ENCODE peak calls at places on chromosome 2, in five cellular contexts. F is neuronal stem cell, Q is IMR-90, E is mesenchymal stem cell, P is H9. H is an unnamed sample.

GRCh38 chr2:109528811-109529501 is 84.8 kb downstream of the SEPTIN10 start:
- DNase-seq in F (no peak), Q (no peak), E (no peak), P (peak; percentile 17), H (no peak)

GRCh38 chr2:29742641-29743040 is 178.7 kb downstream of the ALK start:
- DNase-seq in F (no peak), Q (no peak), E (no peak), P (no peak), H (no peak)

GRCh38 chr2:11665028-11665427 is 5.0 kb downstream of the NTSR2 start:
- DNase-seq in F (no peak), Q (no peak), E (no peak), P (no peak), H (no peak)

GRCh38 chr2:212667751-212668316 is 129.2 kb upstream of the ERBB4 start:
- DNase-seq in F (no peak), Q (no peak), E (no peak), P (no peak), H (no peak)

GRCh38 chr2:70118798-70119454 is 31.6 kb downstream of the PCBP1 start:
- DNase-seq in F (no peak), Q (no peak), E (no peak), P (peak; percentile 65), H (peak; percentile 79)

GRCh38 chr2:68411397-68412126 is 46.5 kb downstream of the PLEK start:
- DNase-seq in F (no peak), Q (no peak), E (no peak), P (no peak), H (no peak)

GRCh38 chr2:201151127-201152074 is 31.5 kb upstream of the CASP10 start:
- DNase-seq in F (no peak), Q (peak; percentile 93), E (peak; percentile 92), P (no peak), H (peak; percentile 35)

GRCh38 chr2:96847586-96847985 is 3.8 kb upstream of the ANKRD23 start:
- DNase-seq in F (no peak), Q (no peak), E (no peak), P (peak; percentile 28), H (no peak)

GRCh38 chr2:67451086-67451832 is 54.1 kb downstream of the ETAA1 start:
- DNase-seq in F (no peak), Q (peak; percentile 85), E (peak; percentile 79), P (no peak), H (peak; percentile 13)

GRCh38 chr2:128441341-128442052 is 122.8 kb upstream of the HS6ST1 start:
- DNase-seq in F (no peak), Q (no peak), E (no peak), P (no peak), H (no peak)

GRCh38 chr2:168216351-168217005 is 30.9 kb downstream of the STK39 start:
- DNase-seq in F (no peak), Q (peak; percentile 41), E (no peak), P (no peak), H (no peak)

GRCh38 chr2:120239488-120240287 is 13.0 kb upstream of the RALB start:
- DNase-seq in F (no peak), Q (peak; percentile 82), E (peak; percentile 57), P (peak; percentile 59), H (peak; percentile 36)

GRCh38 chr2:215736653-215737290 is 276.6 kb downstream of the MREG start:
- DNase-seq in F (no peak), Q (peak; percentile 85), E (peak; percentile 76), P (peak; percentile 34), H (peak; percentile 86)

GRCh38 chr2:74438248-74438647 is 3.5 kb downstream of the RTKN start:
- DNase-seq in F (no peak), Q (no peak), E (no peak), P (no peak), H (no peak)

GRCh38 chr2:176171331-176172006 is 14.4 kb downstream of the HOXD3 start:
- DNase-seq in F (no peak), Q (no peak), E (no peak), P (peak; percentile 70), H (peak; percentile 51)

GRCh38 chr2:150484461-150484931 is 3.0 kb downstream of the RND3 start:
- DNase-seq in F (no peak), Q (peak; percentile 42), E (peak; percentile 56), P (no peak), H (no peak)

GRCh38 chr2:62479917-62480316 is 26.1 kb downstream of the TMEM17 start:
- DNase-seq in F (no peak), Q (no peak), E (no peak), P (no peak), H (no peak)

GRCh38 chr2:197378494-197378972 is 56.3 kb downstream of the SF3B1 start:
- DNase-seq in F (peak; percentile 59), Q (peak; percentile 44), E (peak; percentile 49), P (peak; percentile 53), H (peak; percentile 62)

GRCh38 chr2:176126929-176127768 is 2.4 kb upstream of the HOXD8 start:
- DNase-seq in F (peak; percentile 76), Q (peak; percentile 58), E (peak; percentile 48), P (peak; percentile 31), H (no peak)

GRCh38 chr2:104033399-104033798 is 820.5 kb upstream of the POU3F3 start:
- DNase-seq in F (peak; percentile 24), Q (no peak), E (no peak), P (no peak), H (peak; percentile 62)

GRCh38 chr2:217510790-217511291 is 492.0 kb downstream of the TNS1 start:
- DNase-seq in F (peak; percentile 71), Q (peak; percentile 93), E (peak; percentile 83), P (peak; percentile 64), H (peak; percentile 91)

GRCh38 chr2:143480586-143481230 is 351.5 kb downstream of the ARHGAP15 start:
- DNase-seq in F (no peak), Q (no peak), E (no peak), P (no peak), H (no peak)

GRCh38 chr2:109365131-109365530 is 236.1 kb downstream of the SH3RF3 start:
- DNase-seq in F (no peak), Q (no peak), E (no peak), P (peak; percentile 19), H (no peak)

DNA sequence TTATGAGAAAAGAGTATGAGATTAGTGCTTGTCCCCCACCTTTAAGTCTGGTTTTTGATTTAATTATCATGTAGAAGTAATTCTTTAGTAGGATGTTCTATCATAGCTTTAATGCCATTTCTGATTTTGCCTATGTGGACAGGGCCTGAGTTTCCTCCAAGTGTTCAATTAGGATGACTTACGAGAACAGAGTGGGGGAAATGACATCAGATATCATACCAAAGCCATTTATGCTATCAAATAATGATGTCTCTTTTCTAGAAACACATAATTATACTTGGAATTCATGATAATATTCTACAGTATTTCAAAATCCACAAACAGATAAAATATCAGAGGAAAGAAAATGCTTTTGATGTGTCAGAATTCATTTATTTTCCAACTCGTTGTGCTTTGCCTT is 165.8 kb upstream of the SPRED2 start:
- DNase-seq in F (no peak), Q (no peak), E (no peak), P (no peak), H (no peak)
- H3K23ac ChIP-seq in F (no peak overlapping the region), Q (no peak overlapping the region), E (no peak overlapping the region), P (no peak overlapping the region), H (no peak overlapping the region)

DNA sequence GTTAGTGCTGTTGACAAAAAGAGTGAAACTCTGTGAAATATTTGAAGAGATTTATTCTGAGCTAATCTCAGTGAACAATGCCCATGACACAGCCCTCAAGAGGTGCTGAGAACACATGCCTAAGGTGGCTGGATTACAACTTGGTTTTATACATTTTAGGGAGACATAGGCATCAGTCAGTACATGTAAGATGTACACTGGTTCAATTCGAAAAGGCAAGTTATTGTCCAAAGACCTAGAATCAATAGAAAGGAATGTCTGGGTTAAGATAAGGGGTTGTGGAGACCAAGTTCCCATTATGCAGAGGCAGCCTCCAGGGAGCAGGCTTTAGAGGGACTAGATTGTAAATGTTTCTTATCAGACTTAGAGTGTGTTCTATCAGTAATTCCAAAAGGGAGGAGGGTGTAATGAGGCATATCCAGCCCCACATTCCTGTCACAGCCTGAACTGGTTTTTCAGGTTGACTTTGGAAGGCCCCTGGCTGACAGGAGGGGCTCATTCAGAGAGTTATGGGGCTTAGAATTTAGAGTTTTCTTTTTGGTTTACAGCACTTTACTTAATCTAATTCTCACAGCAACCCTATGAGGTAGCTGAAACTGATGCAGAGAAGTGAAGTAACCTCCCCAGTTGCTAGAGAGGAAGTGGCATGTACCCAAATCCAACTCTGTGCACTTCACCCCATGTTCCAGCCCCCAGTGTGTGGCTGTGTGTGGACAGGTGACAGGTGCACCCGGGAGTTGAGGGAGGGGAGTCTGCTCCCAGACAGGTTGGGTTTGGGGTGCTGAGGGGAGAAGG is 28.3 kb upstream of the ASAP2 start:
- DNase-seq in F (no peak), Q (no peak), E (no peak), P (no peak), H (peak; percentile 94)
- H2BK120ac ChIP-seq in F (no peak overlapping the region), Q (peak overlapping the region; percentile 87), E (peak overlapping the region; percentile 9), P (no peak overlapping the region), H (no peak overlapping the region)

DNA sequence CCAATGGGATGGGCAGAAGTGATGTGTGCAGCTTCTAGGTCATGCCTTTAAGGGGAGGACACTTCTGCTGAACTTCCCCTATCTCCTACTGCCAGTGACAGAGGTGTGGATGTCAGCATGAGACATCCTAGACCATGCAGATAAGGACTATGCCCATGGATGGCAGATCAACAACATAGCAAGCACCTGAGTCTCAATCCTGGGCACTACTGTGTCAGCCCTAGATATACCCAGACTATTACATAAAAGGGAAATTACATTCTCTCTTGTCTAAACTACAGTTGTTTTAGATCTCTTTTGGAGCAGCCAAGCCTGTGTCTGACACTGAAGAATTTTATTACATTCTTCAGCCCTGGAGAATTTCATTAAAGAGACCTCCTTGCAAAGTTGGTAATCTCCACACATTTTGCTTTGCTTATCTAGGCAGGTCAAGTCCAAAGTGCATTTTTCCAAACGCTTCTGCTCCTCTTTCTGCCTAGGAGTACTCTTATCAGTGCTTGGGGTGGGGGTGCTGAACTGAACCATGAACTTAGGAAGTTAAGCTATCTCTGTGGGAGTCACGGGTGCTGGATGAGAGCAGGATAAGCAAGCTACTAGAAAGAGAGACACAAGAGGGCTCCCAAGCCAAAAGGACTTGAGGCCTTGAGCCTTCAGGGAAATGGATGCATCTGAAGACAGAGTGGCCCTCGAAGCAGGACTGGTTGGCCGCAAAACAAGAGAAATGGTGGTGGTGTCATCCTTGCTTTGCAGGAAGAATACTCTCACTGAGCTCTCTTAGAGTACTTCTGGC is 95.2 kb upstream of the SPRED2 start:
- DNase-seq in F (no peak), Q (no peak), E (no peak), P (no peak), H (peak; percentile 85)
- H3K23ac ChIP-seq in F (no peak overlapping the region), Q (no peak overlapping the region), E (no peak overlapping the region), P (no peak overlapping the region), H (no peak overlapping the region)

GRCh38 chr2:117271631-117272030 is 542.9 kb upstream of the DDX18 start:
- DNase-seq in F (no peak), Q (no peak), E (no peak), P (no peak), H (no peak)

GRCh38 chr2:117269574-117269973 is 544.9 kb upstream of the DDX18 start:
- DNase-seq in F (no peak), Q (no peak), E (no peak), P (no peak), H (no peak)

DNA sequence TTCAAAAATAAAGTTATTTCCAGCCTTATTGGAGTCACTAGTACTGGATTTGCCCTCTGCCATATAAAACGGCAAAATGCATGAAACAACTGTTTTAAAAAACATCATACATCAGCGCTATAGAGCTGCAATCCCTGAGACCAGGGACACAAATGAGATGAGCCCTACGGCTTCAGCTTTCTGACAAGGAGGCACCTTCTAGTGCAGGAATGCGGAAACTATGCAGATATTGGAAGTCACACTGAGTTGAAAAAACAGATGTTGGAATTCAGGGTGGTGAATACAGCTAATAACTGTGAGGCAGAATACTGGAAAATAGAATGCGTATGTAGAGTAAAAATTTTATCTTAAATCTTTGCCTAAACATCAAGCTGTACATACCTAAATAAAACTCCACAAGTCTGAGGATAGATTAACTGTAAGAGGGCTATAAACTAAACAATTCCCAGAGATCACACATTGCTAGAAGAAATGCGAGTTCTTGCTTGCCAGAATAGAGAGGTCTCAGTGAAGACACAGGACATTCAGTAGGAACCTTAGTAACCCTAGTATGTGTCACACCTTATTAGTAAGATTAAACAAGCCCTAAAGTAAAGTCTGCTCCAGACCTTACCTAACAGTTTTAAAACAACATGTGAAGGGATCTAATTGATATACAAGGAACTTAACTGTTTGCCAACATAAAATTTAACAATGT is 541.4 kb upstream of the DDX18 start:
- DNase-seq in F (peak; percentile 41), Q (no peak), E (no peak), P (no peak), H (peak; percentile 77)
- H2BK120ac ChIP-seq in F (no peak overlapping the region), Q (no peak overlapping the region), E (no peak overlapping the region), P (no peak overlapping the region), H (no peak overlapping the region)